ENCODE peak calls at places on chromosomes 2 and 18, in eight cellular contexts. T is spleen, S is HCT116, C is stomach, G is upper lobe of left lung, U is GM12878, N is GM12891, Q is prostate gland. F is an unnamed sample.

GRCh38 chr2:234953116-234954031 is 1.6 kb downstream of the SH3BP4 start:
- DNase-seq in T (peak; percentile 47), S (no peak), C (peak; percentile 58), G (peak; percentile 19), U (no peak), N (no peak), Q (peak; percentile 48), F (peak; percentile 54)

GRCh38 chr2:235703711-235704295 is 210.0 kb downstream of the AGAP1 start:
- DNase-seq in T (no peak), S (no peak), C (no peak), G (no peak), U (no peak), N (no peak), Q (no peak), F (no peak)

GRCh38 chr2:12848176-12848575 is 131.4 kb downstream of the TRIB2 start:
- DNase-seq in T (no peak), S (no peak), C (no peak), G (no peak), U (no peak), N (no peak), Q (no peak), F (no peak)

GRCh38 chr2:138294451-138294850 is 207.1 kb upstream of the SPOPL start:
- DNase-seq in T (no peak), S (no peak), C (no peak), G (no peak), U (no peak), N (no peak), Q (no peak), F (no peak)

GRCh38 chr2:37326285-37326684 is 1.7 kb upstream of the PRKD3 start:
- DNase-seq in T (no peak), S (no peak), C (no peak), G (peak; percentile 58), U (no peak), N (no peak), Q (peak; percentile 14), F (no peak)

GRCh38 chr2:69621440-69621839 is 22.1 kb downstream of the AAK1 start:
- DNase-seq in T (no peak), S (no peak), C (no peak), G (no peak), U (no peak), N (no peak), Q (no peak), F (no peak)

GRCh38 chr2:189248116-189248515 is 68.6 kb upstream of the COL5A2 start:
- DNase-seq in T (no peak), S (no peak), C (no peak), G (no peak), U (no peak), N (no peak), Q (no peak), F (no peak)

GRCh38 chr2:157468931-157469708 is 25.2 kb upstream of the CYTIP start:
- DNase-seq in T (no peak), S (no peak), C (no peak), G (peak; percentile 39), U (peak; percentile 95), N (no peak), Q (no peak), F (no peak)

GRCh38 chr18:68840554-68841263 is 42.8 kb downstream of the CCDC102B start:
- DNase-seq in T (no peak), S (peak; percentile 23), C (no peak), G (peak; percentile 38), U (no peak), N (no peak), Q (no peak), F (no peak)

GRCh38 chr2:88683160-88684021 is 8.1 kb upstream of the RPIA start:
- DNase-seq in T (no peak), S (no peak), C (no peak), G (no peak), U (no peak), N (no peak), Q (no peak), F (no peak)

GRCh38 chr2:233847248-233847898 is 7.0 kb downstream of the HJURP start:
- DNase-seq in T (no peak), S (no peak), C (peak; percentile 15), G (no peak), U (no peak), N (no peak), Q (no peak), F (no peak)

GRCh38 chr2:205461169-205461568 is 221.1 kb upstream of the NRP2 start:
- DNase-seq in T (no peak), S (no peak), C (no peak), G (no peak), U (no peak), N (no peak), Q (no peak), F (no peak)

GRCh38 chr2:205903549-205904129 is 182.3 kb downstream of the INO80D start:
- DNase-seq in T (no peak), S (peak; percentile 51), C (peak; percentile 46), G (peak; percentile 33), U (no peak), N (peak; percentile 16), Q (no peak), F (no peak)

GRCh38 chr2:167127135-167127534 is 238.9 kb downstream of the XIRP2 start:
- DNase-seq in T (no peak), S (no peak), C (no peak), G (no peak), U (no peak), N (no peak), Q (no peak), F (no peak)

GRCh38 chr18:28079883-28080282 is 97.0 kb downstream of the CDH2 start:
- DNase-seq in T (no peak), S (no peak), C (no peak), G (no peak), U (no peak), N (no peak), Q (no peak), F (no peak)

GRCh38 chr18:12657849-12658829 is at the start of gene SPIRE1:
- DNase-seq in T (peak; percentile 88), S (no peak), C (peak; percentile 76), G (peak; percentile 86), U (no peak), N (peak; percentile 37), Q (peak; percentile 67), F (peak; percentile 28)
- TF ChIP-seq POLR2AphosphoS5 in T (peak; percentile 67), S (peak; percentile 75), C (peak; percentile 50), G (no peak), U (no peak), N (no peak), Q (peak; percentile 21), F (no peak)

GRCh38 chr18:50969448-50969847 is 1.6 kb downstream of the ELAC1 start:
- DNase-seq in T (no peak), S (no peak), C (no peak), G (no peak), U (no peak), N (no peak), Q (no peak), F (no peak)

GRCh38 chr18:50973367-50974126 is 5.7 kb downstream of the ELAC1 start:
- DNase-seq in T (no peak), S (no peak), C (no peak), G (peak; percentile 39), U (no peak), N (no peak), Q (no peak), F (no peak)

GRCh38 chr18:50970006-50970405 is 2.2 kb downstream of the ELAC1 start:
- DNase-seq in T (no peak), S (no peak), C (peak; percentile 82), G (peak; percentile 71), U (no peak), N (no peak), Q (peak; percentile 78), F (no peak)

DNA sequence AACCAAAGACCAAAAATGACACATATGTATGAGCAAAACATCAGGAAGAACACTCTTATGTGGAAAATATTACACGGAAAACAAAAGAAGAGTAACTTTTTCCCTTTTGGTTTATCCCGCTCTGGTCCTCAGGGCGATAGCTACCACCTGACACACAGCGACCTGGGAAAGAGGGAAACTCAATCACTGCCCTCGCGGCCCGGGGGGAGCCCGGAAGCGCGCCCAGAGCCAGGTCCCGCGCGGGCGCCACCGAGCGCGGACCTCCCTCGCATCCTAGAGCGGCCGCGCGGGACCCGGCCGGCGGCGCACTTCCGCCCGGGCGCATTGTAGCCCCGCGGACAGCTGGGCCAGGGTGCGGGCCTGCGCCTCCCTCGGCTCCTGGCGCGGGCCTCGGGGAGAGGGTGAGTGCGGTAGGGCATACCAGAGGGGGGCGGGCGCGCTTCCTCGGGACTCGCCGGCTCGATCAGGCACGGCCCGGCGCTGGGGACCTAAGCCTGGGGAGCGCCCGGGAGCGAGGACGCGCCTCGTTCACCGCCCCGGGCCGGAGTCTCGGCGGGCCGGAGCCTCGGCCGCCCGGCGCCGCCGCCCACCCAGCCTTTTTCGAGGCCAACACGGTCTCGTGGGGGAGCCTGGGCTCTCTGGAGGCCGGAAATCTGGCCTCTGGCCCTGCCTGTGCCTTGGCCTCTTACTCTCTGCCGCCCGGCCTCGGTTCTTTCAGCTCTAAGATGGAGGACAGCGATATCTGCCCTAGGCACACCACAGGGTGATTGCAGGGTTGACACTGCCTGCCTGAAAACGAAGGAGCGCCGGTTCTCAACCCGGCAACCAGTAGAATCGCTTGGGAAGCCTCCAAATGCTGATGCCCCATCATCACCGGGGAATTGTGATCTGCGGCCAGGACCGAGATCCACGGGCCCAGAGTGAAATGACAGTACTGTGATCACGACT is at the start of gene ELAC1:
- DNase-seq in T (peak; percentile 95), S (peak; percentile 46), C (peak; percentile 83), G (peak; percentile 87), U (peak; percentile 20), N (peak; percentile 78), Q (peak; percentile 62), F (peak; percentile 56)
- TF ChIP-seq POLR2A in T (peak; percentile 34), S (peak; percentile 80), C (no peak), G (peak; percentile 99), U (peak; percentile 97), N (peak; percentile 87), Q (peak; percentile 71), F (peak; percentile 37)

GRCh38 chr2:228548230-228548629 is 366.7 kb upstream of the SPHKAP start:
- DNase-seq in T (no peak), S (no peak), C (no peak), G (no peak), U (no peak), N (no peak), Q (no peak), F (no peak)
- TF ChIP-seq POLR2AphosphoS5 in T (no peak), S (no peak), C (no peak), G (no peak), U (no peak), N (no peak), Q (no peak), F (no peak)

GRCh38 chr2:54557601-54558187 is 101.6 kb downstream of the SPTBN1 start:
- DNase-seq in T (peak; percentile 95), S (peak; percentile 81), C (peak; percentile 75), G (peak; percentile 76), U (no peak), N (no peak), Q (peak; percentile 60), F (peak; percentile 57)
- TF ChIP-seq POLR2A in T (no peak), S (peak; percentile 55), C (no peak), G (no peak), U (peak; percentile 65), N (no peak), Q (peak; percentile 53), F (no peak)